ENCODE peak calls at places on chromosomes 13 and 19, in eight cellular contexts. M, O, X, T, A, W, Y and L are unnamed samples.

GRCh38 chr19:33784432-33784831 is 12.2 kb upstream of the KCTD15 start:
- DNase-seq in T (no peak), X (no peak), A (no peak), M (no peak), Y (no peak), W (no peak), O (no peak), L (no peak)

GRCh38 chr13:95509521-95510315 is 42.8 kb upstream of the CLDN10 start:
- DNase-seq in Y (no peak), M (no peak), X (no peak), T (no peak), A (no peak), W (no peak), O (no peak), L (no peak)

GRCh38 chr19:42362342-42362741 is 27.8 kb downstream of the CNFN start:
- DNase-seq in X (no peak), M (no peak), A (no peak), Y (no peak), O (no peak), W (no peak), T (no peak), L (no peak)

GRCh38 chr19:13781547-13781946 is 7.3 kb downstream of the C19orf53 start:
- DNase-seq in Y (peak; percentile 54), M (peak; percentile 91), O (peak; percentile 91), W (peak; percentile 74), X (peak; percentile 77), T (peak; percentile 86), A (no peak), L (no peak)

GRCh38 chr19:11457115-11457514 is 21.7 kb downstream of the PRKCSH start:
- DNase-seq in A (no peak), W (no peak), O (no peak), T (peak; percentile 45), M (no peak), X (peak; percentile 68), Y (no peak), L (no peak)

GRCh38 chr13:20015763-20016162 is 57.2 kb downstream of the ZMYM2 start:
- DNase-seq in Y (no peak), O (no peak), X (no peak), T (no peak), A (no peak), W (no peak), M (no peak), L (no peak)

GRCh38 chr19:4519172-4519496 is 848 bp upstream of the PLIN4 start:
- DNase-seq in Y (no peak), O (no peak), W (no peak), A (no peak), T (no peak), X (no peak), M (no peak), L (no peak)

GRCh38 chr19:35013820-35014754 is 14.0 kb downstream of the GRAMD1A start:
- DNase-seq in T (peak; percentile 27), O (no peak), W (no peak), A (no peak), Y (no peak), M (no peak), X (no peak), L (no peak)

GRCh38 chr13:111043575-111043982 is 71.5 kb upstream of the ARHGEF7 start:
- DNase-seq in Y (no peak), X (peak; percentile 24), W (peak; percentile 33), O (no peak), A (no peak), M (no peak), T (no peak), L (no peak)

GRCh38 chr19:46753420-46754155 is 7.3 kb upstream of the STRN4 start:
- DNase-seq in M (peak; percentile 87), X (peak; percentile 50), T (peak; percentile 77), A (peak; percentile 48), Y (no peak), O (peak; percentile 41), W (peak; percentile 78), L (no peak)

GRCh38 chr19:46756544-46756888 is 10.3 kb upstream of the STRN4 start:
- DNase-seq in Y (no peak), O (peak; percentile 35), M (no peak), X (no peak), W (no peak), T (no peak), A (no peak), L (no peak)

GRCh38 chr19:46755853-46756543 is 9.7 kb upstream of the STRN4 start:
- DNase-seq in T (no peak), Y (no peak), M (no peak), A (no peak), O (no peak), W (no peak), X (no peak), L (no peak)

GRCh38 chr19:46759817-46760333 is 13.6 kb upstream of the STRN4 start:
- DNase-seq in M (peak; percentile 54), W (no peak), X (no peak), Y (no peak), A (no peak), O (no peak), T (no peak), L (no peak)

GRCh38 chr19:46755077-46755852 is 9.0 kb upstream of the STRN4 start:
- DNase-seq in O (peak; percentile 86), W (no peak), A (no peak), X (no peak), T (no peak), Y (no peak), M (no peak), L (no peak)
- H3K4me2 ChIP-seq in O (peak overlapping the region; percentile 45), W (no peak overlapping the region), A (no peak overlapping the region), X (no peak overlapping the region), T (no peak overlapping the region), Y (no peak overlapping the region), M (no peak overlapping the region), L (no peak overlapping the region)

DNA sequence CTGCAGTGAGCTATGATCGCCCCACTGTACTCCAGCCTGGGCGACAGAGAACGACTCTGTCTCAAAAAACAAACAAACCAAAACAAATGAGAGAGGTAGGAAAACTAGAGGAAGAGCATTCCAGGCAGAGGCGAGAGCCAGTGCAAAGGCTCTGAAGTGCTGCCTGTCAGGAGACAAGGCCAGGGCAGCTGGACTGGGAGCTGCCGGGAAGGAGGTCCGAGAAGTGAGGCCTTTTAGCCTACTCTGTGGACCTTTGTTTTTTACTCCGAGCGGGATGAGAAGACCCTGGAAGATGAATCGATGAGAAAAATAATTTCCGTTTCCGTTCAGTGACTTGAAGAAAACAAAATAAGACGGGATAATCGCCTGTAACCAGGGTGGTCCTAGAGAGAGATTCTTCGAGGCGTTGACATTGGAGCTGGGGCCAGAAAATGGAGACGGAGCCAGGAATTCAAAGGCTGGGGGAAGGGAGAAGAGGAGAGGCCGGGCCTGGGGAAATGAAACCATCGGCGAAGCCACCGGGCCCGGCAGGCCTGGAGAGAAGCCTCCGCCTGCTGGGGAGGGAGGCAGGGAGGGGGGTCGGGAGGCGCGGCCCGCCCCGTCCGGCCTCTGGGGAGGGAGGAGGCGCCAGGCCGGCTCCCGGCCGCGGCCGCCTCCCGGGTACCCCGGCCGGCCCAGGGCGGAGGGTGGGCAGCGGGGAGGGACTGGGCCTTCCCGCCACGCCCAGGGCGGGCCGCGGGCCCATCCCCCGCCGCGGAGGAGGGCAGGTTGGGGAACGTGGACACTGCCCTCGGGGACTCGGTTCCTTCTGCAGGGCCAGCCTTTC is 7.8 kb upstream of the SERTAD1 start:
- DNase-seq in A (peak; percentile 78), O (peak; percentile 89), Y (no peak), X (peak; percentile 93), T (peak; percentile 95), W (peak; percentile 86), M (peak; percentile 91), L (no peak)
- TF ChIP-seq POLR2AphosphoS5 in A (peak; percentile 50), O (peak; percentile 82), Y (peak; percentile 83), X (peak; percentile 46), T (peak; percentile 89), W (peak; percentile 36), M (peak; percentile 52), L (no peak)

DNA sequence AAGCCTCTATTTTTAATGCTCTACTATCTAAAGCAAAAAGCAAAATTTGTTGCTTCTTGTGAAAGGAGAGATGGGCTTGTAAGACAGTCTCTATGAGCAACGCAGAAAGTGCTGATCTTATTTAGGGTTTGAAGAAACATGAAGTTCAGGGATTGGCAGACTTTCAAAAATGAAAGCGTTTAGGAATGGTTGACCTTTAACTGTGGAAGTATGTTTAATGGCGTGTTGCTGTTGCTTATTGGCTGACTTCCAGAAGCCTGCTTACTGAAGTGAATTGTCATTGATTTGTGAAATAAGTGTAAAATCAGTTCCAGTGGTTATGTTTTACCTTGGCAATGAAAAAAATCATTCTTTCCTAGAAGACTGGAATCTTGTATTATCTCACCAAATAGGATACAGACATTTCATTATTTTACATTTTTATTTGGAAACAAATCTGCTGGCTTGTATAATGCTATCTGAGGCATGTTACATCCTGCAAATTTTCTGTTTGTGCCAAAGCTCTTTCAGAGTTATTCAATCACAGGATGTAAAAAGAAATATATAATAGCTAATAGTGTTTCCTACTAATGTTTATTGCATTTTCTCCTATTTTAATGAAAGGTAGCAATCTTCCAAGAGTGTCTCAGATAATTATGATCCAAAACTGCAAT is 221.3 kb upstream of the SLITRK6 start:
- DNase-seq in W (no peak), M (no peak), A (no peak), Y (no peak), O (no peak), T (peak; percentile 2), X (no peak), L (no peak)
- H3K4me2 ChIP-seq in W (no peak overlapping the region), M (no peak overlapping the region), A (no peak overlapping the region), Y (peak overlapping the region; percentile 12), O (no peak overlapping the region), T (no peak overlapping the region), X (no peak overlapping the region), L (no peak overlapping the region)

GRCh38 chr19:1856345-1856697 is 7.1 kb downstream of the KLF16 start:
- DNase-seq in X (no peak), T (no peak), W (peak; percentile 53), A (no peak), Y (no peak), O (no peak), M (no peak), L (no peak)

GRCh38 chr19:1855828-1856255 is 7.5 kb downstream of the KLF16 start:
- DNase-seq in W (no peak), O (no peak), Y (no peak), A (no peak), M (no peak), T (no peak), X (no peak), L (no peak)

GRCh38 chr19:1854542-1855039 is 6.3 kb upstream of the REXO1 start:
- DNase-seq in X (no peak), T (no peak), W (no peak), A (no peak), Y (no peak), M (peak; percentile 56), O (no peak), L (no peak)

GRCh38 chr19:1854032-1854541 is 5.8 kb upstream of the REXO1 start:
- DNase-seq in A (no peak), X (no peak), O (no peak), W (no peak), Y (no peak), M (no peak), T (no peak), L (no peak)

DNA sequence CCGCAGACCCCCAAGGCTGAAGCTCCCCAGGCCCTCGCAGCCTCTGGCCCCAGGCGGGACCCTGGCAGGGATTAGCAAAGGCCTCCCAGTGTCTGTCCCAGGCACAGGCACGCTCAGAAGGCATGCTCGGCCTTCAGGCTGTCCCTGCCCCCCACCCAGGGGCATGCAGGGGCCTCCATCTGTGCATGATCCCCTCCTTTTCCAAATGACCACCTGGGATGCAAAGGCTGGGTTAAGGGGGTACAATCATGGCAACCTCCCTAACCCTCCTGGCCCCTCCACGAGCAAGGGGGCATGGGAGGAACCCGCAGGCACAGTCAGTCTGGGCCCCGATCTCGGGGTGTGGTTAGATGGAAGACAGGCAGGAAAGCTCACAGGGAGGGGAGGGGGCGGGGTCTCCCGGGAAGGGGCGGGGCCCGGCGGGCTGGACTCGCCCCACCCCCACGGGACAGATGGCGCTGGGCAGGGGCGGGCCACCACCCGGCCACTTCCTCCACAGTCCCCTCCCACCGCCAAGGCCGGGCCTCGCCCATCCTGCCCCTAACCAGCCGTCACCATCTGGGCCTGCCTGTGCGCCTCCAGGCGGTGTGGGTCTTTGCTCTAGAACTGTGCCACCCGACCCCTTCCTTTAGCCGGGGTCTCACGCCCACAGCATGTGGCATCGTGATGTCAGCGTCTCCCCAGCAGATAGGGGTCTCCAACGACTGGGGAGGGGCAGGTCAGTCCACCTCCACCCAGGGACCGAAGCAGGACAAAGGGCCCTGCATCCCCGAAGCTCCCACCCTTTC is 7.0 kb upstream of the REXO1 start:
- DNase-seq in M (peak; percentile 97), A (no peak), T (peak; percentile 99), X (peak; percentile 89), O (peak; percentile 84), Y (peak; percentile 64), W (peak; percentile 89), L (peak; percentile 59)
- TF ChIP-seq POLR2AphosphoS5 in M (peak; percentile 64), A (no peak), T (no peak), X (peak; percentile 72), O (peak; percentile 69), Y (peak; percentile 29), W (peak; percentile 28), L (no peak)